ENCODE peak calls at places on chromosomes 3 and 15, in four cellular contexts. W is stimulated activated CD4-positive, alpha-beta T cell treated with anti-CD3 and anti-CD28 coated beads, Interleukin-1b, Interleukin-23, amount 100 ng/mL, for 4 hours; V is stimulated activated CD8-positive, alpha-beta memory T cell treated with anti-CD3 and anti-CD28 coated beads, Interleukin-7, amount 100 ng/mL, for 1 hour; H is WTC11. E is an unnamed sample.
A peak's percentile ranks its signal among the peaks of the same experiment; 100 is the strongest.

GRCh38 chr3:43105224-43105596 is 669 bp downstream of the POMGNT2 start:
- DNase-seq in W (peak; percentile 21), V (no peak), H (no peak), E (no peak)

GRCh38 chr15:79440355-79440908 is 8.3 kb downstream of the MINAR1 start:
- DNase-seq in W (no peak), V (no peak), H (peak; percentile 24), E (peak; percentile 38)

GRCh38 chr3:53773330-53773583 is 73.0 kb downstream of the CHDH start:
- DNase-seq in W (no peak), V (no peak), H (no peak), E (no peak)

GRCh38 chr3:150247456-150247855 is 160.6 kb upstream of the TSC22D2 start:
- DNase-seq in W (no peak), V (no peak), H (no peak), E (no peak)

GRCh38 chr3:130857336-130858026 is 36.4 kb upstream of the ATP2C1 start:
- DNase-seq in W (no peak), V (no peak), H (no peak), E (no peak)

GRCh38 chr3:133548090-133548489 is 25.4 kb upstream of the CDV3 start:
- DNase-seq in W (no peak), V (no peak), H (no peak), E (no peak)

GRCh38 chr3:186487819-186488218 is 56.4 kb downstream of the CRYGS start:
- DNase-seq in W (no peak), V (no peak), H (no peak), E (no peak)

GRCh38 chr15:56371495-56372147 is 6.4 kb downstream of the TEX9 start:
- DNase-seq in W (no peak), V (no peak), H (no peak), E (no peak)

GRCh38 chr15:84725001-84725491 is 9.1 kb upstream of the SEC11A start:
- DNase-seq in W (no peak), V (no peak), H (no peak), E (no peak)

E was measured in ecto neural progenitor cell.